ENCODE peak calls at places on chromosome X, in four cellular contexts. R, V, I and M are unnamed samples.

GRCh38 chrX:85107407-85107806 is 103.7 kb downstream of the APOOL start:
- DNase-seq in R (no peak), V (no peak), I (no peak), M (no peak)

GRCh38 chrX:56802921-56803848 is 74.1 kb downstream of the NBDY start:
- DNase-seq in R (peak; percentile 56), V (peak; percentile 48), I (peak; percentile 76), M (peak; percentile 73)

GRCh38 chrX:30821116-30821515 is 67.9 kb downstream of the TAB3 start:
- DNase-seq in R (no peak), V (no peak), I (no peak), M (no peak)

GRCh38 chrX:30313322-30313721 is 4.1 kb upstream of the NR0B1 start:
- DNase-seq in R (no peak), V (no peak), I (no peak), M (no peak)

GRCh38 chrX:129793604-129794191 is 13.9 kb downstream of the SASH3 start:
- DNase-seq in R (no peak), V (no peak), I (no peak), M (no peak)

GRCh38 chrX:134925551-134925950 is 65.2 kb upstream of the SMIM10 start:
- DNase-seq in R (no peak), V (no peak), I (no peak), M (no peak)

GRCh38 chrX:44876076-44876475 is 3.1 kb downstream of the KDM6A start:
- DNase-seq in R (no peak), V (no peak), I (no peak), M (no peak)

GRCh38 chrX:25015486-25016360 is at the start of gene ARX:
- DNase-seq in R (no peak), V (no peak), I (no peak), M (peak; percentile 15)

GRCh38 chrX:17160971-17161370 is 214.0 kb upstream of the NHS start:
- DNase-seq in R (no peak), V (no peak), I (no peak), M (no peak)

GRCh38 chrX:27438937-27439336 is 24.2 kb downstream of the PPP4R3C start:
- DNase-seq in R (no peak), V (no peak), I (no peak), M (no peak)

GRCh38 chrX:43868791-43869190 is 13.5 kb downstream of the MAOB start:
- DNase-seq in R (no peak), V (no peak), I (no peak), M (no peak)

GRCh38 chrX:152137771-152138387 is 498 bp downstream of the MAGEA10 start:
- DNase-seq in R (no peak), V (no peak), I (no peak), M (no peak)

GRCh38 chrX:107716816-107717700 is 58.5 kb downstream of the TSC22D3 start:
- DNase-seq in R (peak; percentile 70), V (peak; percentile 82), I (peak; percentile 50), M (peak; percentile 32)

GRCh38 chrX:150767475-150768131 is 74.4 kb downstream of the MTMR1 start:
- DNase-seq in R (peak; percentile 48), V (no peak), I (no peak), M (peak; percentile 57)

GRCh38 chrX:15664487-15665444 is at the start of gene CLTRN:
- DNase-seq in R (no peak), V (no peak), I (no peak), M (no peak)

GRCh38 chrX:10591363-10592036 is 28.9 kb downstream of the MID1 start:
- DNase-seq in R (no peak), V (no peak), I (no peak), M (no peak)

GRCh38 chrX:153984351-153985178 is 12.0 kb downstream of the TMEM187 start:
- DNase-seq in R (no peak), V (no peak), I (no peak), M (no peak)

GRCh38 chrX:153539171-153539978 is 21.9 kb downstream of the ATP2B3 start:
- DNase-seq in R (peak; percentile 24), V (peak; percentile 12), I (peak; percentile 52), M (peak; percentile 19)

GRCh38 chrX:137926090-137926489 is 360.2 kb downstream of the ZIC3 start:
- DNase-seq in R (no peak), V (no peak), I (no peak), M (peak; percentile 13)

GRCh38 chrX:24117288-24117687 is 32.2 kb upstream of the ZFX start:
- DNase-seq in R (peak; percentile 73), V (no peak), I (peak; percentile 44), M (peak; percentile 44)

GRCh38 chrX:52082578-52082977 is 13.6 kb upstream of the MAGED4B start:
- DNase-seq in R (peak; percentile 4), V (no peak), I (no peak), M (peak; percentile 13)

GRCh38 chrX:153772608-153773217 is 8.1 kb upstream of the SRPK3 start:
- DNase-seq in R (no peak), V (no peak), I (no peak), M (no peak)

GRCh38 chrX:44036336-44036735 is 63.1 kb upstream of the NDP start:
- DNase-seq in R (no peak), V (no peak), I (no peak), M (peak; percentile 67)

GRCh38 chrX:22686138-22686541 is 313.6 kb upstream of the DDX53 start:
- DNase-seq in R (peak; percentile 73), V (no peak), I (no peak), M (peak; percentile 92)

GRCh38 chrX:55014897-55015299 is 14.7 kb downstream of the APEX2 start:
- DNase-seq in R (no peak), V (no peak), I (no peak), M (no peak)

GRCh38 chrX:154542723-154543424 is 3.8 kb downstream of the G6PD start:
- DNase-seq in R (no peak), V (no peak), I (no peak), M (no peak)

GRCh38 chrX:154696328-154697045 is 43.1 kb upstream of the CTAG2 start:
- DNase-seq in R (peak; percentile 67), V (no peak), I (no peak), M (no peak)

GRCh38 chrX:53681661-53682060 is 4.9 kb downstream of the HUWE1 start:
- DNase-seq in R (no peak), V (no peak), I (no peak), M (no peak)

GRCh38 chrX:100649550-100650356 is 5.8 kb downstream of the SRPX2 start:
- DNase-seq in R (peak; percentile 86), V (no peak), I (no peak), M (peak; percentile 59)

GRCh38 chrX:100647095-100647494 is 3.1 kb downstream of the SRPX2 start:
- DNase-seq in R (no peak), V (no peak), I (no peak), M (no peak)

GRCh38 chrX:33178218-33178617 is 33.1 kb downstream of the DMD start:
- DNase-seq in R (no peak), V (no peak), I (no peak), M (no peak)

GRCh38 chrX:12771445-12772069 is 19.7 kb upstream of the PRPS2 start:
- DNase-seq in R (no peak), V (peak; percentile 11), I (no peak), M (no peak)

GRCh38 chrX:154534526-154535322 is 11.9 kb downstream of the G6PD start:
- DNase-seq in R (peak; percentile 54), V (peak; percentile 78), I (peak; percentile 79), M (peak; percentile 52)

GRCh38 chrX:154462396-154462795 is 4.3 kb downstream of the PLXNA3 start:
- DNase-seq in R (no peak), V (no peak), I (no peak), M (no peak)

GRCh38 chrX:9163153-9163790 is 129.3 kb upstream of the FAM9B start:
- DNase-seq in R (no peak), V (no peak), I (no peak), M (no peak)

GRCh38 chrX:104137496-104137895 is 19.3 kb downstream of the SLC25A53 start:
- DNase-seq in R (no peak), V (no peak), I (no peak), M (no peak)

GRCh38 chrX:110825972-110826371 is 30.4 kb upstream of the CHRDL1 start:
- DNase-seq in R (no peak), V (no peak), I (no peak), M (no peak)